ENCODE peak calls at places on chromosome 7, in four cellular contexts. R is IMR-90, L is stomach, C is ovary. J is an unnamed sample.

GRCh38 chr7:31687024-31687423 is at the start of gene PPP1R17:
- DNase-seq in C (no peak), L (no peak), R (no peak), J (peak)

GRCh38 chr7:82810558-82811259 is 352.0 kb downstream of the PCLO start:
- DNase-seq in C (no peak), L (no peak), R (peak), J (peak)

GRCh38 chr7:68266004-68266579 is 1269.5 kb downstream of the TYW1 start:
- DNase-seq in R (no peak), L (no peak), C (no peak), J (no peak)

GRCh38 chr7:12569673-12570072 is 847 bp upstream of the SCIN start:
- DNase-seq in R (no peak), C (no peak), L (no peak), J (no peak)

GRCh38 chr7:105014725-105015630 is 973 bp downstream of the KMT2E start:
- DNase-seq in C (peak), R (peak), L (peak), J (peak)

GRCh38 chr7:35691827-35692307 is 3.1 kb downstream of the HERPUD2 start:
- DNase-seq in R (peak), L (no peak), C (no peak), J (peak)

GRCh38 chr7:1144269-1144771 is 15.7 kb downstream of the ZFAND2A start:
- DNase-seq in C (no peak), R (no peak), L (peak), J (no peak)

GRCh38 chr7:56229631-56230030 is 113.4 kb upstream of the NUPR2 start:
- DNase-seq in L (no peak), R (no peak), C (no peak), J (no peak)

GRCh38 chr7:45681596-45682357 is 107.6 kb downstream of the ADCY1 start:
- DNase-seq in R (no peak), C (peak), L (peak), J (no peak)

GRCh38 chr7:92403760-92404074 is 43.6 kb upstream of the GATAD1 start:
- DNase-seq in C (no peak), L (no peak), R (no peak), J (no peak)

GRCh38 chr7:88628363-88629085 is 131.0 kb upstream of the ZNF804B start:
- DNase-seq in C (no peak), L (no peak), R (no peak), J (no peak)

GRCh38 chr7:121873795-121874194 is 834 bp downstream of the PTPRZ1 start:
- DNase-seq in C (no peak), L (no peak), R (no peak), J (no peak)

GRCh38 chr7:44750921-44751571 is 2.4 kb downstream of the ZMIZ2 start:
- DNase-seq in L (no peak), R (peak), C (no peak), J (no peak)

DNA sequence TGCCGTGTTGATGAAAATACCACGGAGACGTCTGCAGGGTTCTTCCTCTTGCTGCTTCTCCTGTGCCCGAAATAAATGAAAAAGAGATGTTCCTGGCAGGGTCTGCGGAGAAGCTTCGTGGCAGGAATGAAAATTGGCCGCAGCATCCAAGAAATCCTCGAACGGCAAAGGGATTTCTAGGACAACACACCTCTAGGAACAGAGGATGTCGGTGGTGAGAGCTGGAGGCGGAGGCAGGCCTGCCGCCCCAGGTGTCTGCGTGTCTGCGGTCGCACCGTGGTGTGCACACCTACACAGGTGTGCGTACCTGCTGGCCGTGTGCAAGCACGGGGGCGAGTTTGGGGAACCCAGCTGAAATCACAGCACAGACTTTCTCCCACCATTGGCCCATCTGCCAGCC is 43.4 kb downstream of the TMEM130 start:
- DNase-seq in L (no peak), R (no peak), C (no peak), J (no peak)
- TF ChIP-seq POLR2A in L (no peak), R (no peak), C (no peak), J (no peak)

GRCh38 chr7:30478349-30479228 is at the start of gene NOD1:
- DNase-seq in C (peak), R (peak), L (peak), J (peak)
- TF ChIP-seq POLR2A in C (peak), R (peak), L (no peak), J (peak)

GRCh38 chr7:2609001-2609411 is 22.8 kb upstream of the TTYH3 start:
- DNase-seq in L (no peak), R (peak), C (no peak), J (peak)
- TF ChIP-seq POLR2A in L (no peak), R (no peak), C (no peak), J (no peak)

DNA sequence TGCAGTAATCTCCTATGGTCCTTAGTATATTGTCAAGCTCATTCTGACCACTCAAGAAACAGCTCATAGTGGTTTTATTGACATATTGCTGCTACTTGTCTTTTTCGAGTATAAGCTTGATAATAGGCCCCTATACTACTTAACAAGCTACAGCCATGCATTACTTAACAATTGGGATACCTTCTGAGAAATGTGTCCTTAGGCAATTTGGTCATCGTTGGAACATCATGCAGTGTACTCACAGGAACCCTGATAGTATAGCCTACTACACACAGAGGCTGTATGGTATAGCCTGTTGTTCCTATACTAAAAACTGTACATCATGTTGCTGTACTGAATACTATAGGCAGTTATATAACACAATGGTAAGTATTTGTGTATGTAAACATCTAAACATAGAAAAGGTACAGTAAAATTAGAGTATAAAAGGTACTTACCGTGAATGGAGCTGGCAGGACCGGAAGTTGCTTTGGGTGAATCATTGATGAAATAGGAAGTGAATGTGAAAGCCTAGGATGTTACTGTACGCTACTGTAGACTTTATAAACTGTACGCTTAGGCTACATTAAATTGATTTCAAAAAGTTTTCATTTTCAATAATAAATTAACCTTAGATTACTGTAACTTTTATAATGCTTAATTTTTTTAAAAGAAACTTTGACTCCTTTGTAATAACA is 160.9 kb downstream of the LRRC4 start:
- DNase-seq in R (no peak), L (no peak), C (no peak), J (no peak)
- TF ChIP-seq POLR2A in R (no peak), L (no peak), C (no peak), J (no peak)

GRCh38 chr7:16753102-16753931 is at the start of gene TSPAN13:
- DNase-seq in C (peak), R (peak), L (peak), J (peak)
- TF ChIP-seq POLR2A in C (no peak), R (no peak), L (no peak), J (peak)

J was measured in erythroblast.